ENCODE peak calls at places on chromosomes 13 and 19, in six cellular contexts. V, U, E, T, M and B are unnamed samples.

GRCh38 chr19:50820549-50821247 is 2.9 kb downstream of the KLK1 start:
- DNase-seq in E (no peak), T (no peak), V (no peak), M (no peak), U (no peak), B (no peak)

GRCh38 chr19:40923934-40924391 is 41.9 kb upstream of the CYP2A7 start:
- DNase-seq in U (no peak), E (no peak), M (no peak), T (no peak), V (no peak), B (no peak)

GRCh38 chr19:41531438-41532311 is 44.3 kb upstream of the CEACAM21 start:
- DNase-seq in U (peak), E (no peak), M (no peak), T (peak), V (peak), B (no peak)

GRCh38 chr19:33559996-33560395 is 38.4 kb upstream of the PEPD start:
- DNase-seq in E (no peak), M (no peak), T (no peak), U (no peak), V (no peak), B (no peak)

GRCh38 chr19:6772028-6772865 is at the start of gene VAV1:
- DNase-seq in U (no peak), T (no peak), E (no peak), V (no peak), M (no peak), B (no peak)

GRCh38 chr19:55044771-55045716 is 7.0 kb upstream of the GP6 start:
- DNase-seq in V (no peak), U (no peak), E (no peak), T (no peak), M (no peak), B (no peak)

GRCh38 chr19:55697698-55698097 is 22.7 kb downstream of the EPN1 start:
- DNase-seq in M (no peak), T (no peak), U (no peak), E (no peak), V (no peak), B (no peak)

GRCh38 chr19:50803633-50804419 is 13.6 kb downstream of the ACP4 start:
- DNase-seq in M (peak), U (no peak), T (no peak), E (no peak), V (no peak), B (no peak)

GRCh38 chr19:10808937-10809655 is 26.9 kb downstream of the TMED1 start:
- DNase-seq in M (no peak), T (no peak), E (no peak), U (no peak), V (no peak), B (peak)

GRCh38 chr19:50890422-50891252 is 17.4 kb downstream of the KLK2 start:
- DNase-seq in V (no peak), U (no peak), M (no peak), T (peak), E (no peak), B (no peak)

DNA sequence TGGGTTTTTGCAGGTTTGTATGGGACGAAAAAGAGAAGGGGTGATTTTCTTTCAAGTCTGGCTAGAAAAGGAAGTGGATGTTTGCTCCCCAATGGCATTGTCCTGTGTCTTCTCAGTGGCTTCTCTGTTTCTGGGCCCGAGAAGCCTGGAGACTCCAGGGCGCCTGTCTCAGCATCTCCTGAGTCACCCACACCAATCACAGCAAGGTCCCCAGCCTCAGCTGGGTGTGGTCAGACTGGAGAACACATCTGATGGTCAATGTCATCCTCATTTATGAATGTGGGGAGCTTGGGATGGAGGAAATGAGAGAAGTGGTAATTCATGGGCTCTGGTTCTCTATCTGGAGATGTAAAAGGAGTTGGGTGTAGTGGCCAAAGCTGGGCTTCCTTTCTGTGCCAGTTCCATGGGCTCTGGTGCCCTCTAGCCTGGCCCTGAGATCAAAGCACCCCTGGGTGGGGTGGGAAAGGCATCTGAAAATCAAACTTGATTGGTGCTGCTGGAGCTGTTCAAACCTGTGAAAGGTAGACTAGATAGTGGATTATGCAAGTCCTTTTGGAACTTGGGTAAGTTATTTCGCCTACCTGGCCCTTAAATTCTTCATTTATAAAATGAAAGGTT is 13.4 kb downstream of the RASL11A start:
- DNase-seq in M (no peak), V (no peak), U (no peak), E (no peak), T (peak), B (no peak)
- TF ChIP-seq CTCF in M (peak), V (peak), U (no peak), E (peak), T (peak), B (peak)

GRCh38 chr13:37129867-37130266 is 24.4 kb upstream of the CSNK1A1L start:
- DNase-seq in V (no peak), M (no peak), T (no peak), U (no peak), E (no peak), B (no peak)

GRCh38 chr13:37131092-37131491 is 25.6 kb upstream of the CSNK1A1L start:
- DNase-seq in V (no peak), T (no peak), M (no peak), U (no peak), E (no peak), B (no peak)

GRCh38 chr13:37132211-37132610 is 26.7 kb upstream of the CSNK1A1L start:
- DNase-seq in T (no peak), V (no peak), U (no peak), E (no peak), M (no peak), B (no peak)

GRCh38 chr13:37127706-37128241 is 22.3 kb upstream of the CSNK1A1L start:
- DNase-seq in M (no peak), U (peak), T (no peak), V (peak), E (peak), B (no peak)
- H3K4me3 ChIP-seq in M (no peak), U (no peak), T (no peak), V (no peak), E (peak), B (no peak)

GRCh38 chr13:44436589-44437337 is 63.1 kb downstream of the SERP2 start:
- DNase-seq in T (peak), E (peak), U (peak), V (peak), M (peak), B (peak)

GRCh38 chr13:44435142-44435982 is 61.7 kb downstream of the SERP2 start:
- DNase-seq in M (peak), U (peak), V (peak), T (peak), E (peak), B (peak)

GRCh38 chr13:44439615-44440014 is 66.0 kb downstream of the SERP2 start:
- DNase-seq in T (no peak), U (no peak), E (no peak), V (no peak), M (no peak), B (no peak)

GRCh38 chr13:44438234-44438579 is 64.6 kb downstream of the SERP2 start:
- DNase-seq in V (no peak), M (no peak), E (no peak), T (no peak), U (no peak), B (no peak)

GRCh38 chr13:44437356-44438233 is 64.0 kb downstream of the SERP2 start:
- DNase-seq in U (no peak), M (peak), T (no peak), V (no peak), E (no peak), B (no peak)
- TF ChIP-seq CTCF in U (peak), M (peak), T (peak), V (peak), E (peak), B (peak)

DNA sequence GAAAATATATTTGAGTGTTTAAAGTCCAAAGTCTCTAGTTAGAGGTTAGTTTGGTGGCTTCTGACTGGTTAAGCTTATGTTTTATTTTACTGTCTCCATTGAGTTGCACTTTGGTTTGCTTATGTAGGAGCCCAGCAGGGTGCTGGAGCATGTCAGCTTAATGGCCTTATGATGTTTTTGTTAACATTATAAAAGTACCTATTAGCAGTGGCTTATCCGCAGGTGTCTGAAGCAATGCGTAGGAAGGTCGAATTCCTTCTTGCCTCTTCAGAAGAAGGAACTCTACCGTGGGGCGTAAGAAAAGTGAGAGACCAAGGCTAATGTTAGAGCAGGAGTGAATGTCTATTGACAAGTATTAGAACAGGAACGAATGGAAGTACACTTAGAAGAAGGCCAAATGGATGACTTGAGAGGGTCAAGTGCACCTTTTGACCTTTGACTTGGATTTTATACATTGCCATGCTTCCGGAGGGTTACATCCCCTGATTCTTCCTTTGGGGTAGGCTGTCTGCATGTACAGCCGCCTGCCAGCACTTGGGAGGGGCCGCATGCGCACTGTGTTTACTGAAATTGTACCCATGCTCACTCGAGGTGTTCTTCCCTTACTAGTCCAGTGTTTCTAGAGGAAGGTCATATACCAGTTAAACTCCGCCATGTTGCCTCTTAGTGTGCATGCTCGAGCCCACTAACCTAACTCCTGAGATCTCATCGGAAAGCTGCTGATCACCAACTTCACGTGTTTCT is 793.9 kb upstream of the PCDH9 start:
- DNase-seq in U (no peak), E (no peak), M (no peak), T (no peak), V (no peak), B (no peak)
- H3K4me3 ChIP-seq in U (no peak), E (no peak), M (no peak), T (no peak), V (no peak), B (no peak)

GRCh38 chr13:110505594-110505993 is 55.9 kb downstream of the RAB20 start:
- DNase-seq in M (no peak), U (no peak), V (no peak), T (no peak), E (no peak), B (no peak)

GRCh38 chr13:110506859-110507566 is 54.5 kb downstream of the RAB20 start:
- DNase-seq in T (peak), E (no peak), M (no peak), U (peak), V (peak), B (no peak)

GRCh38 chr13:110509478-110509926 is 52.0 kb downstream of the RAB20 start:
- DNase-seq in V (no peak), M (no peak), T (no peak), E (no peak), U (no peak), B (no peak)

GRCh38 chr13:110506396-110506795 is 55.1 kb downstream of the RAB20 start:
- DNase-seq in T (no peak), U (no peak), V (no peak), E (no peak), M (no peak), B (no peak)

DNA sequence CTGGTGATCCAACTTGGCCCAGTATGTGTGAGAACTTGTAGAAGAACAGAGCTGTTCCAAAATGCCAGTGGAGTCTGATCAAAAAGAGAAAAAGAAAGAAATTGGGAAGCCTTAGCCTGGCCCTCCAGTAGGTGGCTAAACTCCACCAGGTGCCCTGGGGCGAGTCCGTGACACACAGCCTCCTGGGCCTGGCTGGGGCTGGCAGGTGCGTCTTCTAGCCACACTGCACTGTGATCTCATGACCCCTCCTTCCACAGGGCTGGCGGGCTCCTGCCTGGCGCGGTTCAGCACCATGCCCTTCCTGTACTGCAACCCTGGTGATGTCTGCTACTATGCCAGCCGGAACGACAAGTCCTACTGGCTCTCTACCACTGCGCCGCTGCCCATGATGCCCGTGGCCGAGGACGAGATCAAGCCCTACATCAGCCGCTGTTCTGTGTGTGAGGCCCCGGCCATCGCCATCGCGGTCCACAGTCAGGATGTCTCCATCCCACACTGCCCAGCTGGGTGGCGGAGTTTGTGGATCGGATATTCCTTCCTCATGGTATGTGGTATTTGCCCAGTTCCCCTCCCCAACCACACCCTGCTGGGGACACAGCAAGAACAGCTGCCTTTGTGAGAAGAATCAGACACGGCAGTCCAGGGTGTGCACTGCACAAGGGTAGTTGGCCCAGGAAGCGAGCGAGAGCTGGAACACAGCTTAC is 53.7 kb downstream of the RAB20 start:
- DNase-seq in T (peak), E (no peak), M (no peak), V (no peak), U (no peak), B (no peak)
- TF ChIP-seq CTCF in T (no peak), E (peak), M (no peak), V (no peak), U (no peak), B (no peak)

GRCh38 chr19:52494518-52494917 is 33.0 kb upstream of the ZNF808 start:
- DNase-seq in T (no peak), E (no peak), U (no peak), M (no peak), V (no peak), B (no peak)

GRCh38 chr19:52492201-52492960 is 35.1 kb upstream of the ZNF808 start:
- DNase-seq in M (peak), V (peak), T (no peak), U (no peak), E (no peak), B (no peak)

GRCh38 chr19:52498571-52498970 is 28.9 kb upstream of the ZNF808 start:
- DNase-seq in M (no peak), V (no peak), T (no peak), U (no peak), E (no peak), B (no peak)

DNA sequence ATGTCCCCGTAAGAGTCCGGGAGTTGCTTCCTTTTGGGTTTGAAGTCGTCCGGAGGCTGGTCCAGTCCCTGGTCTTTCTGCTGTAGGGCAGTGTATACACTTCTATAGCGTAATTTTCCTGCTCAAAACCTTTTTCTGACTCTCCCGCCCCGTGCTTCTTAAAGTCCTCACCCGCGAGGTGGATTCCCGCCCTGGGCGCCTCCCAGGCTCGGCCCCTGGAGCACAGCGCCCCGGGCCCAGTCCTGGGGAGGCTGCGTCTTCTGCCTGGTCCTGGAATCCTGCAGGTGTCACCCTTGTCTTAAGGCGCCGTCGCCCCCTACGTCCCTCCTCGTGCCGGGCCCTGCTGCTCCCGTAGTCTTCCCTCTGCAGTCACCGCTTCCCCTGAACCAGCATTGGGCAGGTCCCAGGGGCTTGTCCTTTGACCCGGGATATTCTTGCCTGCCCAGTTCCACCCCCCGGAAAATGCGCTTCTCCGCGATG is 34.4 kb upstream of the ZNF808 start:
- DNase-seq in T (no peak), E (no peak), M (peak), V (no peak), U (no peak), B (no peak)
- H3K4me3 ChIP-seq in T (no peak), E (no peak), M (peak), V (no peak), U (no peak), B (no peak)

GRCh38 chr13:29428310-29428991 is 167.0 kb downstream of the SLC7A1 start:
- DNase-seq in M (peak), E (no peak), V (peak), U (no peak), T (no peak), B (no peak)
- TF ChIP-seq CTCF in M (no peak), E (peak), V (peak), U (no peak), T (no peak), B (no peak)